ENCODE peak calls at places on chromosomes 4 and X, in five cellular contexts. W is thoracic aorta, J is breast epithelium, C is ovary, M is OCI-LY7. P is an unnamed sample.

GRCh38 chrX:72621619-72622485 is 49.2 kb upstream of the HDAC8 start:
- DNase-seq in M (no peak), W (no peak), J (no peak), C (no peak), P (no peak)

GRCh38 chr4:109560687-109561452 is 824 bp downstream of the MCUB start:
- DNase-seq in C (peak; percentile 60), M (peak; percentile 82), J (no peak), W (no peak), P (peak; percentile 26)

GRCh38 chr4:104907074-104907649 is 239.5 kb upstream of the TET2 start:
- DNase-seq in M (no peak), C (no peak), W (no peak), J (no peak), P (no peak)

GRCh38 chrX:46567388-46567787 is 6.2 kb upstream of the CHST7 start:
- DNase-seq in C (no peak), J (no peak), M (no peak), W (no peak), P (no peak)

GRCh38 chr4:186296481-186296880 is 30.5 kb downstream of the F11 start:
- DNase-seq in W (no peak), J (no peak), C (no peak), M (no peak), P (no peak)

GRCh38 chr4:185304944-185305690 is 90.6 kb downstream of the LRP2BP start:
- DNase-seq in C (no peak), W (no peak), M (peak; percentile 94), J (no peak), P (peak; percentile 32)

GRCh38 chr4:3484057-3484973 is 21.2 kb downstream of the DOK7 start:
- DNase-seq in J (peak; percentile 67), C (no peak), M (no peak), W (peak; percentile 60), P (no peak)

GRCh38 chr4:105572296-105572695 is 19.9 kb downstream of the ARHGEF38 start:
- DNase-seq in M (no peak), C (no peak), W (no peak), J (no peak), P (no peak)

GRCh38 chr4:189302719-189303118 is 638.0 kb upstream of the FRG1 start:
- DNase-seq in C (no peak), J (no peak), M (no peak), W (no peak), P (no peak)

GRCh38 chrX:129523076-129524055 is at the start of gene SMARCA1:
- DNase-seq in J (peak; percentile 51), C (peak; percentile 78), M (no peak), W (no peak), P (no peak)

GRCh38 chr4:15158410-15159091 is 156.3 kb downstream of the CPEB2 start:
- DNase-seq in C (no peak), J (no peak), W (no peak), M (no peak), P (no peak)

GRCh38 chr4:80005863-80006262 is 67.2 kb downstream of the ANTXR2 start:
- DNase-seq in M (no peak), C (no peak), W (no peak), J (no peak), P (no peak)

GRCh38 chrX:66915893-66916292 is 277.0 kb upstream of the EDA2R start:
- DNase-seq in C (no peak), M (no peak), W (no peak), J (no peak), P (no peak)

DNA sequence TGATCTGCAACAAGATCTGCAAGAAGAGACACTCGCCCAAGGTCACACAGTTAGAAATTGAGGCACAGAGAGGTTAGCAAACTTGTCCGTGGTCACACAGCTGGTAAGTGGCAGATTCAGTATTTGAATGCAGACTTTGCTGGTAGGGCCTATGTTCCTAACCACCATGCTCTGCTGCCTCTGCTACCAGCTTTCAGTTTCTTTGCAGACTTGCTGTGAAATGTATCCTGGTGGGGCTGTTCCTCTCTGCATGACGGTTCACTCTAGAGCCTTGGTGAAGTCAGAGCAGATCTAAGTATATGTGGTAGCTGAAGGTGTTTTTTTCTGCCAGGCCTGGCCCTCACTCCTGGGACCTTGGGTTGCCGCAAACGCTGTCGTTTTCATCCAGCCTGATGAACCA is 87.1 kb downstream of the BEND2 start:
- DNase-seq in W (no peak), J (no peak), C (no peak), M (no peak), P (no peak)
- H3K27ac ChIP-seq in W (no peak overlapping the region), J (no peak overlapping the region), C (no peak overlapping the region), M (no peak overlapping the region), P (no peak overlapping the region)

GRCh38 chrX:19343085-19343461 is 654 bp upstream of the PDHA1 start:
- DNase-seq in M (no peak), C (no peak), J (no peak), W (no peak), P (no peak)

GRCh38 chrX:19344207-19344534 is 444 bp downstream of the PDHA1 start:
- DNase-seq in J (no peak), M (no peak), W (no peak), C (no peak), P (no peak)

GRCh38 chrX:19342331-19342906 is 1.3 kb upstream of the PDHA1 start:
- DNase-seq in J (no peak), W (no peak), M (peak; percentile 0), C (no peak), P (no peak)

GRCh38 chrX:19343462-19344206 is at the start of gene PDHA1:
- DNase-seq in J (peak; percentile 84), W (peak; percentile 54), M (peak; percentile 93), C (peak; percentile 93), P (peak; percentile 88)

GRCh38 chrX:19344661-19345060 is 934 bp downstream of the PDHA1 start:
- DNase-seq in J (no peak), C (no peak), W (no peak), M (peak; percentile 11), P (no peak)
- H3K4me3 ChIP-seq in J (peak overlapping the region; percentile 67), C (peak overlapping the region; percentile 86), W (peak overlapping the region; percentile 81), M (peak overlapping the region; percentile 86), P (peak overlapping the region; percentile 78)

DNA sequence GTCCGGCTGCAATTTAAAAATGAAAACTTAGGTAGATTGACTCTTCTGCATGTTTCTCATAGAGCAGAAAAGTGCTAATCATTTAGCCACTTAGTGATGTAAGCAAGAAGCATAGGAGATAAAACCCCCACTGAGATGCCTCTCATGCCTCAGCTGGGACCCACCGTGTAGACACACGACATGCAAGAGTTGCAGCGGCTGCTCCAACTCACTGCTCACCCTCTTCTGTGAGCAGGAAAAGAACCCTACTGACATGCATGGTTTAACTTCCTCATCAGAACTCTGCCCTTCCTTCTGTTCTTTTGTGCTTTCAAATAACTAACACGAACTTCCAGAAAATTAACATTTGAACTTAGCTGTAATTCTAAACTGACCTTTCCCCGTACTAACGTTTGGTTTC is 41.0 kb downstream of the MAP7D3 start:
- DNase-seq in M (peak; percentile 62), W (no peak), J (no peak), C (no peak), P (no peak)
- H3K4me1 ChIP-seq in M (peaks cover 13% of the 10 kb centered on the region), W (peaks cover 8% of the 10 kb centered on the region), J (no peaks in the 10 kb centered on the region), C (no peaks in the 10 kb centered on the region), P (no peaks in the 10 kb centered on the region)

GRCh38 chrX:2516612-2517011 is 15.8 kb upstream of the DHRSX start:
- DNase-seq in J (no peak), C (no peak), M (peak; percentile 91), W (no peak), P (no peak)

GRCh38 chrX:2514131-2514530 is 13.4 kb upstream of the DHRSX start:
- DNase-seq in W (no peak), C (no peak), J (no peak), M (peak; percentile 91), P (no peak)

GRCh38 chrX:2511326-2511725 is 10.6 kb upstream of the DHRSX start:
- DNase-seq in W (no peak), J (no peak), M (no peak), C (no peak), P (no peak)

GRCh38 chrX:2512501-2512900 is 11.7 kb upstream of the DHRSX start:
- DNase-seq in W (no peak), C (no peak), J (no peak), M (no peak), P (no peak)

DNA sequence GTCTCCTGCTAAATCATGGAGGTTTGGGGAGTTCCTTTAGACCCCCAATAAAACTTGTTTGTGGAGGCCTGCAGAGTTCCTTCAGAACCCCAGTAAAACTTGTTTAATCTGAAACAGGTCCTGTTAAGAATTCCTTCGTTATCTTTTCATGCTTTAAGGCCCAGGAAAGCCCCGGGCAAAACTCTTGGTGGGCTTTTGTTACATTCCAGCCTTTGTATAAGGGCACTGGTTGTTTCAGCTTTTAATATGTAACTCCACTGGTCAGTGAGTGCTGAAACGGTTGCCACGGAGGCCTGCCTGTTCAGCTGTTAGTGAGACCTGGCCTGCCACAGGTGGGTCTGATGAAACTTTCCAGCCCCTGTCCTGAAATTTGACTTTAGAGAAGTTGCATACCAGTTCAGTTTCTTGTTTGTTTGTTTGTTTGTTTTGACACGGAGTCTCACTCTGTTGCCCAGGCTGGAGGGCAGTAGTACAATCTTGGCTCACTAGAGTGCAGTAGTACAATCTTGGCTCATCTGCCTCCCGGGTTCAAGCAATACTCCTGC is 12.4 kb upstream of the DHRSX start:
- DNase-seq in J (no peak), M (peak; percentile 56), W (no peak), C (no peak), P (no peak)
- H3K27ac ChIP-seq in J (no peak overlapping the region), M (peak overlapping the region; percentile 98), W (no peak overlapping the region), C (no peak overlapping the region), P (no peak overlapping the region)

GRCh38 chrX:34653811-34654210 is 3.3 kb downstream of the TMEM47 start:
- DNase-seq in C (no peak), J (no peak), W (no peak), M (no peak), P (no peak)
- H3K4me3 ChIP-seq in C (peak overlapping the region; percentile 24), J (peak overlapping the region; percentile 67), W (peak overlapping the region; percentile 83), M (no peak overlapping the region), P (no peak overlapping the region)

GRCh38 chr4:108055787-108056186 is 66.1 kb downstream of the HADH start:
- DNase-seq in J (no peak), M (no peak), W (no peak), C (no peak), P (no peak)
- H3K4me1 ChIP-seq in J (no peaks in the 10 kb centered on the region), M (peaks cover 19% of the 10 kb centered on the region), W (no peaks in the 10 kb centered on the region), C (no peaks in the 10 kb centered on the region), P (peaks cover 44% of the 10 kb centered on the region)

DNA sequence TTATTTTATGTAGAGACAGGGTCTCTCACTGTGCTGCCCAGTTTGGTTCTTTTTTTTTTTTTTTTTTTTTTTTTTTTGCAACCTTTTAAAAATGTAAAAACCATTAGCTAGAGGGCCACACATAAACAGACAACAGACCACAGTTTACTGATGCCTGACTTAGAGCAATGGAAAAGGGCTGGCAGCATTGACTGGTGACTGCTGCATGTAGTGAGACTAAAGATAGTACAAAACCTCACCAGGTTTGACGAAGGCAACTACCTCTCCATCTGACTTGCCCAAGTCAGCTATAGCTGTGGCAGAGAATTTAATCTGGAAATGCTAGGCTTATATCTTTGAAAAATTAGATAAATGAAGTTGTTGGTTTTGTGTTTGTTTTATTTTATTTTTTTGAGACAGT is 102.9 kb downstream of the RBM47 start:
- DNase-seq in J (no peak), C (no peak), W (no peak), M (no peak), P (no peak)
- H3K27ac ChIP-seq in J (peak overlapping the region; percentile 80), C (no peak overlapping the region), W (peak overlapping the region; percentile 49), M (no peak overlapping the region), P (no peak overlapping the region)

P was measured in CD4-positive, CD25-positive, alpha-beta regulatory T cell.